ENCODE peak calls at places on chromosomes 7 and 10, in eight cellular contexts. One of them, this sample, is unnamed. For H3K4me1 and H3K36me3, the result is how much of the 10 kb centered on the place peaks cover.

GRCh38 chr7:130286881-130287280 is 6.1 kb upstream of the CPA4 start:
- DNase-seq in right lobe of liver: no peak
- DNase-seq in transverse colon: no peak
- DNase-seq in body of pancreas: peak
- DNase-seq in tibial artery: no peak
- DNase-seq in HAP-1: no peak
- DNase-seq in adrenal gland: no peak
- DNase-seq in Peyer's patch: no peak
- DNase-seq in this sample: peak

GRCh38 chr7:27134392-27134791 is 3.8 kb upstream of the HOXA4 start:
- DNase-seq in right lobe of liver: no peak
- DNase-seq in transverse colon: peak
- DNase-seq in body of pancreas: no peak
- DNase-seq in tibial artery: peak
- DNase-seq in HAP-1: no peak
- DNase-seq in adrenal gland: no peak
- DNase-seq in Peyer's patch: no peak
- DNase-seq in this sample: peak

GRCh38 chr7:2572101-2572842 is 13.5 kb downstream of the IQCE start:
- DNase-seq in right lobe of liver: no peak
- DNase-seq in transverse colon: no peak
- DNase-seq in body of pancreas: peak
- DNase-seq in tibial artery: no peak
- DNase-seq in HAP-1: no peak
- DNase-seq in adrenal gland: peak
- DNase-seq in Peyer's patch: peak
- DNase-seq in this sample: peak

GRCh38 chr7:2099036-2099957 is 133.4 kb downstream of the MAD1L1 start:
- DNase-seq in right lobe of liver: no peak
- DNase-seq in transverse colon: no peak
- DNase-seq in body of pancreas: no peak
- DNase-seq in tibial artery: no peak
- DNase-seq in HAP-1: no peak
- DNase-seq in adrenal gland: no peak
- DNase-seq in Peyer's patch: peak
- DNase-seq in this sample: no peak

GRCh38 chr7:108001759-108002725 is 919 bp downstream of the LAMB1 start:
- DNase-seq in right lobe of liver: no peak
- DNase-seq in transverse colon: peak
- DNase-seq in body of pancreas: no peak
- DNase-seq in tibial artery: no peak
- DNase-seq in HAP-1: no peak
- DNase-seq in adrenal gland: peak
- DNase-seq in Peyer's patch: no peak
- DNase-seq in this sample: no peak

GRCh38 chr7:122143751-122144711 is at the start of gene AASS:
- DNase-seq in right lobe of liver: peak
- DNase-seq in transverse colon: peak
- DNase-seq in body of pancreas: peak
- DNase-seq in tibial artery: peak
- DNase-seq in HAP-1: peak
- DNase-seq in adrenal gland: peak
- DNase-seq in Peyer's patch: peak
- DNase-seq in this sample: peak

GRCh38 chr7:50584793-50585399 is 19.7 kb upstream of the DDC start:
- DNase-seq in right lobe of liver: no peak
- DNase-seq in transverse colon: no peak
- DNase-seq in body of pancreas: peak
- DNase-seq in tibial artery: no peak
- DNase-seq in HAP-1: no peak
- DNase-seq in adrenal gland: no peak
- DNase-seq in Peyer's patch: no peak
- DNase-seq in this sample: peak

GRCh38 chr10:63767512-63767911 is 246.3 kb downstream of the REEP3 start:
- DNase-seq in right lobe of liver: no peak
- DNase-seq in transverse colon: no peak
- DNase-seq in body of pancreas: no peak
- DNase-seq in tibial artery: no peak
- DNase-seq in HAP-1: peak
- DNase-seq in adrenal gland: no peak
- DNase-seq in Peyer's patch: no peak
- DNase-seq in this sample: peak

GRCh38 chr10:33880291-33880690 is 545.8 kb upstream of the NRP1 start:
- DNase-seq in right lobe of liver: no peak
- DNase-seq in transverse colon: no peak
- DNase-seq in body of pancreas: no peak
- DNase-seq in tibial artery: no peak
- DNase-seq in HAP-1: no peak
- DNase-seq in adrenal gland: no peak
- DNase-seq in Peyer's patch: no peak
- DNase-seq in this sample: no peak

GRCh38 chr10:95134490-95134889 is 59.5 kb upstream of the ACSM6 start:
- DNase-seq in right lobe of liver: no peak
- DNase-seq in transverse colon: no peak
- DNase-seq in body of pancreas: no peak
- DNase-seq in tibial artery: no peak
- DNase-seq in HAP-1: no peak
- DNase-seq in adrenal gland: no peak
- DNase-seq in Peyer's patch: no peak
- DNase-seq in this sample: no peak

DNA sequence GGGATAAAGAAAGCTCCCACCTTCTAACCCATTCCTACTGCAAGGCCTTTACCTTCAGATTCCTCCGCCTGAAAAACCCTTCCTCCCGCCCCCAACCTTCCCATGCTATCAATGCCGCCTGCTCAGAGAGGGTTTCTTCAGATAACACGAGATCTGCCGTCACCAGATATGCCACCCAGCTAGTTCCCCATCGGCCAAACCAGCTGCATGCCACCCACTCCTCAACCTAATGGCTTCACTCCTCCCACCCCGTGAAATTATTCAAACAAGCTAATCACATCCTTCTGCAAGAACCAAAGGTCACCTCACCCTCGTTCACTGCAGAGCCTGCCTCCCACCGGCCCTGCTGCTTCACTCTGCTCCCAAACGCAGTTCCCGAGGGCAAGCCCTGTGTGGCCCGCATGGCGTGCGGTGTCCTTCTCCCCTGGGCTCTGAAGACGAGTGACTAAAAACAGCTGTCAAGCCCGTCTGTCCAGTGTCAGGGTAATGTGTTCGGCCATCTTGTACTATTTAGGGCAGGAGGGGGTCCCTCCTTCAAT is 46.8 kb upstream of the TMEM213 start:
- DNase-seq in right lobe of liver: no peak
- DNase-seq in transverse colon: no peak
- DNase-seq in body of pancreas: no peak
- DNase-seq in tibial artery: no peak
- DNase-seq in HAP-1: no peak
- DNase-seq in adrenal gland: no peak
- DNase-seq in Peyer's patch: no peak
- DNase-seq in this sample: no peak
- H3K4me1 ChIP-seq in right lobe of liver: under half
- H3K4me1 ChIP-seq in transverse colon: under half
- H3K4me1 ChIP-seq in body of pancreas: under half
- H3K4me1 ChIP-seq in tibial artery: under half
- H3K4me1 ChIP-seq in HAP-1: under half
- H3K4me1 ChIP-seq in adrenal gland: under half
- H3K4me1 ChIP-seq in Peyer's patch: under half
- H3K4me1 ChIP-seq in this sample: under half

GRCh38 chr7:151071032-151071866 is 9.4 kb downstream of the FASTK start:
- DNase-seq in right lobe of liver: no peak
- DNase-seq in transverse colon: no peak
- DNase-seq in body of pancreas: no peak
- DNase-seq in tibial artery: no peak
- DNase-seq in HAP-1: no peak
- DNase-seq in adrenal gland: no peak
- DNase-seq in Peyer's patch: no peak
- DNase-seq in this sample: no peak
- H3K36me3 ChIP-seq in right lobe of liver: half or more
- H3K36me3 ChIP-seq in transverse colon: under half
- H3K36me3 ChIP-seq in body of pancreas: half or more
- H3K36me3 ChIP-seq in tibial artery: half or more
- H3K36me3 ChIP-seq in HAP-1: half or more
- H3K36me3 ChIP-seq in adrenal gland: under half
- H3K36me3 ChIP-seq in Peyer's patch: under half
- H3K36me3 ChIP-seq in this sample: under half

DNA sequence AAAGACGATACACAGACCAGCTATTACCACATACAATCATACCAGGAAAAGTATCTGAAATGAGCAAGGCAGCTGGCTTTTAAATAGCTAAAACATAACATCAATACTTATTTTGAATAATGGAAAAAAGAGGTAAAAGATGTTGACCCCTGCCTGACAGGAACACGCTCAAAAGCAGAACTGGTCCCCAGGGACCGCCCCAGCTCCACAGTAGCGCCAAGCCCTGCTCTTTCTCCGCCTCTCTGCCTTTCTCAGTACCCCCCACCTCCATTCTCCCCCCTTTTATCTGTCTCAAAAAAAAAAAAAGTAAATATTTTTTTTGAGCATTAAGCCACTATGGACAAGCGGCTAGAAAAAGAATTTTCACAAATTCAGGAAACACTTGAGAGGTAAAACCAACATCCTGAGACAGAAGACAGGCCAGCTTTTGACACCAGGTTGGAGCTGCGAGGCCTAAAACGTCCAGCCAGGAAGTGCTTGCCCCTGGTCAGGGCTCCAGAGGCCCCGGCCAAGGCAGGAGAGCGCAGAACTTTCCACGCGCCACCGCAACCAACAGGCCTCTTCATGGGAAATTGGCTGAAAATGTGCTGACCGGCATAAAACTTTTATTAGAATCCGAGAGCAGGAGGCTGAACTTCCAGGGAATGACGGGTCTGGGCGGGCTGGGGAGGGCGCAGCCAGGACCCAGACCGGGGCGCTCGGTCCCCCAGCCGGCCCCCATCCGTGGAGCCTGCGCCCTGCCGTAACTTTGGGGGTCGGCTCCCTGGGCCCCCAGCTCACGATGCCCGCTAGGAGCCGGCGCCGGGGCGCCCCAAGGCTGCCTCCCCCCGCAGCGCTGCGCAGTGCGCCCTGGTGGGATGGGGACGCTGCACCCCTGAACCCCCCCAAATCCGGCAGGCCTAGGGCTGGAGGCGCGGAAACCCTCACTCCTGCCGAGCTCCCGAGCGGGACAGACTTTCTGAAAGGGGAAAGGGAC is 413.8 kb upstream of the MKI67 start:
- DNase-seq in right lobe of liver: no peak
- DNase-seq in transverse colon: no peak
- DNase-seq in body of pancreas: no peak
- DNase-seq in tibial artery: no peak
- DNase-seq in HAP-1: no peak
- DNase-seq in adrenal gland: no peak
- DNase-seq in Peyer's patch: no peak
- DNase-seq in this sample: no peak
- H3K4me1 ChIP-seq in right lobe of liver: under half
- H3K4me1 ChIP-seq in transverse colon: under half
- H3K4me1 ChIP-seq in body of pancreas: under half
- H3K4me1 ChIP-seq in tibial artery: under half
- H3K4me1 ChIP-seq in HAP-1: under half
- H3K4me1 ChIP-seq in adrenal gland: under half
- H3K4me1 ChIP-seq in Peyer's patch: under half
- H3K4me1 ChIP-seq in this sample: under half

DNA sequence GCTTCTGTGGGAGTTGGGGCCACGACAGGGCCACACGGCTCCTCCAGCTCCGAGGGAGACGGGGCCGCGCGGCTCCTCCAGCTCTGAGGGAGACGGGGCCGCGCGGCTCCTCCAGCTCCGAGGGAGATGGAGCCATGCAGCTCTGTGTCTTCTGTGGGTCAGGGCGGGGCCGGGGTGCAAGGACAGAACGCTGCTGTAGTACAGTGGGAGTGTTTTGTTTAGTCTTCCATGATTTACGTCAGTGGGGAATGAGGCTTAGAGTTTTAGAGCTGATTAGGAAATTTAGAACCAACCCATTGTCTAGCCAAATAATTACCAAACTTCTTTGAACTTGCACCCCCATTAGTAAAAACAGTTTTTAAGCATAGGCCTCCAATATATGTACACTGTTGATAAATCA is 32.9 kb upstream of the PRKAR1B start:
- DNase-seq in right lobe of liver: no peak
- DNase-seq in transverse colon: no peak
- DNase-seq in body of pancreas: no peak
- DNase-seq in tibial artery: no peak
- DNase-seq in HAP-1: no peak
- DNase-seq in adrenal gland: no peak
- DNase-seq in Peyer's patch: no peak
- DNase-seq in this sample: no peak
- H3K36me3 ChIP-seq in right lobe of liver: under half
- H3K36me3 ChIP-seq in transverse colon: under half
- H3K36me3 ChIP-seq in body of pancreas: under half
- H3K36me3 ChIP-seq in tibial artery: half or more
- H3K36me3 ChIP-seq in HAP-1: half or more
- H3K36me3 ChIP-seq in adrenal gland: under half
- H3K36me3 ChIP-seq in Peyer's patch: under half
- H3K36me3 ChIP-seq in this sample: under half

GRCh38 chr7:95547356-95547755 is 49.0 kb downstream of the PDK4 start:
- DNase-seq in right lobe of liver: no peak
- DNase-seq in transverse colon: no peak
- DNase-seq in body of pancreas: no peak
- DNase-seq in tibial artery: no peak
- DNase-seq in HAP-1: no peak
- DNase-seq in adrenal gland: no peak
- DNase-seq in Peyer's patch: no peak
- DNase-seq in this sample: no peak
- H3K4me1 ChIP-seq in right lobe of liver: half or more
- H3K4me1 ChIP-seq in transverse colon: under half
- H3K4me1 ChIP-seq in body of pancreas: half or more
- H3K4me1 ChIP-seq in tibial artery: half or more
- H3K4me1 ChIP-seq in HAP-1: under half
- H3K4me1 ChIP-seq in adrenal gland: half or more
- H3K4me1 ChIP-seq in Peyer's patch: under half
- H3K4me1 ChIP-seq in this sample: under half

GRCh38 chr10:86500846-86501245 is 20.7 kb downstream of the WAPL start:
- DNase-seq in right lobe of liver: no peak
- DNase-seq in transverse colon: no peak
- DNase-seq in body of pancreas: no peak
- DNase-seq in tibial artery: no peak
- DNase-seq in HAP-1: no peak
- DNase-seq in adrenal gland: no peak
- DNase-seq in Peyer's patch: no peak
- DNase-seq in this sample: no peak

GRCh38 chr10:86498608-86499007 is 23.0 kb downstream of the WAPL start:
- DNase-seq in right lobe of liver: no peak
- DNase-seq in transverse colon: no peak
- DNase-seq in body of pancreas: no peak
- DNase-seq in tibial artery: no peak
- DNase-seq in HAP-1: no peak
- DNase-seq in adrenal gland: no peak
- DNase-seq in Peyer's patch: no peak
- DNase-seq in this sample: no peak

DNA sequence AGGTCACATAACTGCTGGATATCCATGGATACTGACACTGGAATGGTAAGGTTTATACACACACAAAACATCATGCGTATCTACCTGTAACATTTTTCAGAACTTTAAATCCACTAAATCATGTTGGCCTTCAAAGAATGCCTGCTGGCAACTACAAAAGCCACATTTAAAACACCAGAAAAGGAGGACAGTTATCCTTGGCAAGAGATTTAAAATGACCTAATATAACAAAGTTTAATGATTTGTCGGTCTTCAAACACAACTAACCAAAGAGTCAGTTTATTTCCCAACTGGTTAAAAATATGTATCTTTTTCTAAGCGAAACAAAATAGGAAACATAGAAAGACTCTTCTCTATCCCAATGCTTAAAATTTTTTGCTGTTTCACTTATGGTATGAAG is 24.0 kb downstream of the WAPL start:
- DNase-seq in right lobe of liver: no peak
- DNase-seq in transverse colon: no peak
- DNase-seq in body of pancreas: no peak
- DNase-seq in tibial artery: no peak
- DNase-seq in HAP-1: no peak
- DNase-seq in adrenal gland: no peak
- DNase-seq in Peyer's patch: no peak
- DNase-seq in this sample: no peak
- H3K36me3 ChIP-seq in right lobe of liver: under half
- H3K36me3 ChIP-seq in transverse colon: under half
- H3K36me3 ChIP-seq in body of pancreas: under half
- H3K36me3 ChIP-seq in tibial artery: under half
- H3K36me3 ChIP-seq in HAP-1: under half
- H3K36me3 ChIP-seq in adrenal gland: under half
- H3K36me3 ChIP-seq in Peyer's patch: under half
- H3K36me3 ChIP-seq in this sample: under half

This sample was measured in PC-3.